ENCODE peak calls at places on chromosome 2, in four cellular contexts. V is adrenal gland, A is COR-L47, J is left ventricle myocardium inferior. M is an unnamed sample.

GRCh38 chr2:3041246-3041645 is 336.4 kb downstream of the EIPR1 start:
- DNase-seq in V (no peak), A (no peak), J (no peak), M (no peak)

GRCh38 chr2:30225131-30225762 is 6.1 kb upstream of the LBH start:
- DNase-seq in V (no peak), A (no peak), J (no peak), M (peak)

GRCh38 chr2:62305421-62306176 is 109.7 kb downstream of the B3GNT2 start:
- DNase-seq in V (peak), A (no peak), J (no peak), M (no peak)

GRCh38 chr2:200662727-200663126 is 76.9 kb downstream of the AOX1 start:
- DNase-seq in V (peak), A (no peak), J (no peak), M (no peak)

GRCh38 chr2:151040036-151040435 is 221.6 kb downstream of the RBM43 start:
- DNase-seq in V (peak), A (no peak), J (no peak), M (no peak)

GRCh38 chr2:25894135-25894830 is 16.0 kb upstream of the ASXL2 start:
- DNase-seq in V (peak), A (peak), J (peak), M (peak)

GRCh38 chr2:37506407-37507068 is 162.1 kb downstream of the QPCT start:
- DNase-seq in V (no peak), A (no peak), J (no peak), M (no peak)

GRCh38 chr2:11406492-11407381 is 59.2 kb downstream of the E2F6 start:
- DNase-seq in V (no peak), A (no peak), J (no peak), M (peak)

GRCh38 chr2:147161746-147162145 is 683.1 kb upstream of the ACVR2A start:
- DNase-seq in V (no peak), A (no peak), J (no peak), M (no peak)

GRCh38 chr2:43080626-43081025 is 145.8 kb downstream of the ZFP36L2 start:
- DNase-seq in V (no peak), A (no peak), J (no peak), M (no peak)

GRCh38 chr2:233075966-233076339 is 15.8 kb downstream of the INPP5D start:
- DNase-seq in V (no peak), A (no peak), J (no peak), M (no peak)

GRCh38 chr2:21656330-21657075 is 532.7 kb downstream of the TDRD15 start:
- DNase-seq in V (no peak), A (no peak), J (no peak), M (no peak)

GRCh38 chr2:42567806-42568429 is 514 bp upstream of the MTA3 start:
- DNase-seq in V (peak), A (no peak), J (no peak), M (peak)

GRCh38 chr2:31812051-31812798 is 198.6 kb downstream of the MEMO1 start:
- DNase-seq in V (peak), A (no peak), J (no peak), M (no peak)

GRCh38 chr2:26693287-26693849 is 846 bp downstream of the KCNK3 start:
- DNase-seq in V (peak), A (no peak), J (no peak), M (no peak)

GRCh38 chr2:67289921-67290371 is 107.2 kb upstream of the ETAA1 start:
- DNase-seq in V (no peak), A (no peak), J (no peak), M (no peak)

GRCh38 chr2:124045906-124046305 is 20.8 kb downstream of the CNTNAP5 start:
- DNase-seq in V (no peak), A (no peak), J (no peak), M (no peak)

GRCh38 chr2:74119324-74119723 is 28.4 kb downstream of the BOLA3 start:
- DNase-seq in V (no peak), A (no peak), J (no peak), M (no peak)

GRCh38 chr2:227462463-227462951 is 9.4 kb upstream of the AGFG1 start:
- DNase-seq in V (peak), A (no peak), J (no peak), M (no peak)

GRCh38 chr2:23530121-23530908 is 145.3 kb downstream of the KLHL29 start:
- DNase-seq in V (no peak), A (no peak), J (no peak), M (no peak)

GRCh38 chr2:162265666-162266467 is 22.6 kb upstream of the FAP start:
- DNase-seq in V (no peak), A (no peak), J (no peak), M (no peak)

GRCh38 chr2:27737676-27738348 is 33.7 kb upstream of the MRPL33 start:
- DNase-seq in V (peak), A (no peak), J (no peak), M (no peak)

GRCh38 chr2:236659758-236660150 is 90.1 kb downstream of the ACKR3 start:
- DNase-seq in V (no peak), A (no peak), J (no peak), M (no peak)